ENCODE peak calls at places on chromosomes 2 and 18, in four cellular contexts. C, W, M and E are unnamed samples.

GRCh38 chr2:113370030-113370429 is 67.5 kb upstream of the ZNG1B start:
- DNase-seq in C (no peak), W (no peak), M (no peak), E (no peak)

GRCh38 chr2:55403177-55403998 is 16.3 kb downstream of the CCDC88A start:
- DNase-seq in C (no peak), W (peak), M (no peak), E (no peak)

GRCh38 chr2:236636261-236636660 is 66.6 kb downstream of the ACKR3 start:
- DNase-seq in C (no peak), W (no peak), M (no peak), E (no peak)

GRCh38 chr2:207394812-207395534 is 134.8 kb upstream of the CREB1 start:
- DNase-seq in C (peak), W (peak), M (no peak), E (peak)

GRCh38 chr2:239758325-239758877 is 266.7 kb downstream of the NDUFA10 start:
- DNase-seq in C (no peak), W (peak), M (no peak), E (no peak)

GRCh38 chr2:118186110-118186857 is 98.0 kb downstream of the INSIG2 start:
- DNase-seq in C (peak), W (peak), M (peak), E (peak)

GRCh38 chr2:8926356-8926755 is 77.1 kb downstream of the MBOAT2 start:
- DNase-seq in C (no peak), W (no peak), M (no peak), E (no peak)

GRCh38 chr2:127884436-127884835 is 1.3 kb downstream of the AMMECR1L start:
- DNase-seq in C (no peak), W (peak), M (no peak), E (no peak)

GRCh38 chr18:48093104-48093503 is 162.6 kb upstream of the SMAD2 start:
- DNase-seq in C (no peak), W (no peak), M (no peak), E (no peak)

GRCh38 chr2:133324150-133324561 is 244.1 kb downstream of the NCKAP5 start:
- DNase-seq in C (no peak), W (peak), M (no peak), E (no peak)

GRCh38 chr2:207184348-207184747 is 18.6 kb upstream of the KLF7 start:
- DNase-seq in C (no peak), W (peak), M (no peak), E (no peak)

GRCh38 chr2:108034843-108035242 is 48.5 kb downstream of the SLC5A7 start:
- DNase-seq in C (no peak), W (no peak), M (no peak), E (no peak)

GRCh38 chr2:18046558-18046957 is 168.1 kb downstream of the KCNS3 start:
- DNase-seq in C (no peak), W (peak), M (no peak), E (no peak)

GRCh38 chr2:118380915-118381653 is 292.8 kb downstream of the INSIG2 start:
- DNase-seq in C (no peak), W (peak), M (no peak), E (no peak)

GRCh38 chr18:42157878-42158277 is 202.8 kb downstream of the PIK3C3 start:
- DNase-seq in C (no peak), W (no peak), M (no peak), E (no peak)

GRCh38 chr2:53568463-53568862 is 199.1 kb upstream of the CHAC2 start:
- DNase-seq in C (no peak), W (peak), M (peak), E (no peak)

GRCh38 chr2:108220942-108221541 is 18.7 kb upstream of the SULT1C3 start:
- DNase-seq in C (no peak), W (no peak), M (no peak), E (no peak)

GRCh38 chr2:197666277-197666676 is 9.1 kb downstream of the RFTN2 start:
- DNase-seq in C (no peak), W (no peak), M (no peak), E (no peak)

GRCh38 chr18:61797691-61798590 is 94.9 kb downstream of the RNF152 start:
- DNase-seq in C (no peak), W (no peak), M (no peak), E (no peak)

GRCh38 chr2:240820014-240820606 is at the start of gene KIF1A:
- DNase-seq in C (no peak), W (no peak), M (no peak), E (peak)

GRCh38 chr2:127320586-127321275 is 26.8 kb upstream of the ERCC3 start:
- DNase-seq in C (no peak), W (no peak), M (no peak), E (no peak)

GRCh38 chr2:19508-19907 is 26.8 kb downstream of the FAM110C start:
- DNase-seq in C (no peak), W (no peak), M (no peak), E (no peak)

GRCh38 chr2:26891-27290 is 19.4 kb downstream of the FAM110C start:
- DNase-seq in C (no peak), W (no peak), M (no peak), E (no peak)

GRCh38 chr2:24122-24521 is 22.2 kb downstream of the FAM110C start:
- DNase-seq in C (no peak), W (no peak), M (no peak), E (no peak)

GRCh38 chr2:18402-19271 is 27.7 kb downstream of the FAM110C start:
- DNase-seq in C (no peak), W (no peak), M (no peak), E (no peak)

GRCh38 chr2:23283-23682 is 23.0 kb downstream of the FAM110C start:
- DNase-seq in C (no peak), W (no peak), M (no peak), E (no peak)
- TF ChIP-seq CTCF in C (no peak), W (no peak), M (no peak), E (no peak)

DNA sequence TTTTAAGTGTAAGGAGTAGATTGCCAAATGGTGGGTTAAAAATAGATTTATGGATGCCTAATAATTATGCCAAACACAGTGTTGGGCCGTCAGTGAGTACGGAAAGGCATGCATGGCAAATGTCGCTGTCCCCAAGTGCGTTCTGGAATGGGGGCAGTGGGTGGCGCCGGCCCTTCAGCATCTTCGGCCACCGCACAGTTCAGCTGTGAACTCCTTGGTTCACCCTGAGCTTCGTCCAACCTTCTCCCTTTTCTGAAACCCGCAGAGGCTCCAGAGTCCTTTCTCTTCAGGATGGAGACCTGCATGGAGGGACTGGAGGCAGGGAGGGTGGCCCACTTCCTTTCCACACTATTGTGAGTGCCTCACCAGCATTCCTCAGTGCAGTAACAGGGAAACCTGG is 74.8 kb upstream of the TXNDC2 start:
- DNase-seq in C (no peak), W (no peak), M (no peak), E (no peak)
- TF ChIP-seq CTCF in C (no peak), W (no peak), M (no peak), E (no peak)

DNA sequence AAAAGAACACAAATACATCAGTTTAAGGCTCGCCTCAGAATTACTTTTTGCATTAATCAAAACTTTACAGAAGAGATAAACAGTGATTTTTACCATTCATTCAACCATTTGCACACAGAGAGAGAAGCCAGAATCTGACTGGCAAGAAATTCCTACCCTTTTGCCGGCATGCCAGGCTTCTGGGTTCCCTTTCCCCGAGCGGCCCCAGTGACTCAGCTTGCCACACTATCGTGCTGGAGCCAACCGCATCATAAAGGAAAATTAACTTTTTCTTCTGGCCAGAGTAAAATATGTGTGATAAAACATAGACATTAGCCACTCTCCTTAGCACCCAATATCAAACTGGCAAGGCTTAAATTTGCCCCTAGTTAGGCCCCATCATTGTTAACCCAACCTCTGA is 61.8 kb upstream of the IKZF2 start:
- DNase-seq in C (no peak), W (no peak), M (no peak), E (no peak)
- TF ChIP-seq CTCF in C (no peak), W (no peak), M (no peak), E (no peak)

GRCh38 chr2:86703704-86704370 is 16.3 kb upstream of the RMND5A start:
- DNase-seq in C (no peak), W (peak), M (no peak), E (no peak)
- TF ChIP-seq CTCF in C (no peak), W (peak), M (no peak), E (no peak)

DNA sequence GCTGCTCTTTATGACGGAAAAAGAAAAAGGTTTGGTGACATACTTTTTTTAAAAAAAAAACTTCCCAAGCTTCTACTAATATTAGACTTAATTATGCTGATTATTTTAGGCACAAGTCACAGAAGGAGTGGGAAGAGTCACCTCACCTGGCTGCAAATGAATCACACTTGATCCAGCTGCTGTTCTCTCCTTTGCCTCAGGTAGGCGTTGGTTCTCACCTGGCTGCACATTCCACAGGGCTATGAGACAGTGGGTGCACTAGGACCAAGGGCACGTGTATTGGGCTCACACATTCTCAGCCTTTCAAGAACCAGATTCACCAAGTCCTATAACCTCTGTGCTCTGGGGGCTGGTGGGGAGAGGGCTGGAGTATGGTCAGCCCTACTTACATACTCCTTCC is 93.3 kb downstream of the TGFA start:
- DNase-seq in C (no peak), W (no peak), M (no peak), E (no peak)
- TF ChIP-seq CTCF in C (no peak), W (no peak), M (no peak), E (no peak)

DNA sequence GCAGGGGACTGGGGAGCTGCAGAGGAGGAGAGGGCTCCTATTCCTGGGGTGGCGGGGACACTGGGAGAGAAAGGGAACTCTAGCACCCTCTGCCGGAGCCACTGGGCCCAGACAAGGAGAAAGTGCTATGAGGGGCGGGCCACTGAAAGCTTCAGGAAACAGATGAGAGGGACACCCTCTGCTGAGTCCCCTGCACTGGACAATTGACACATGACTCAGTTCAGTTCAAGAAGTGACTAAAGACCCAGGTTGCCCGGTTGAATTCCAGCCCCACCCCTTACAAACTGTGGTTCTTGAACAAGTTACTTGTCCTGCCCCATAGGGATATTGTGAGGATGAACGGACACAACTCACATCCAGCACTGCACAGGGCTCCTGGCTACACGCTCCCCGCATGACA is 5.0 kb downstream of the RUFY4 start:
- DNase-seq in C (no peak), W (no peak), M (peak), E (peak)
- TF ChIP-seq CTCF in C (no peak), W (peak), M (peak), E (peak)